ENCODE peak calls at places on chromosomes 6 and 20, in nine cellular contexts. W, N, O, X, T, L, J, B and V are unnamed samples. For H3K4me1, the result is how much of the 10 kb centered on the place peaks cover.

GRCh38 chr6:81265106-81265505 is 487.4 kb downstream of the TENT5A start:
- DNase-seq in W (no peak), N (no peak), O (peak), X (no peak), T (no peak), L (no peak), J (no peak), B (peak), V (no peak)

GRCh38 chr6:18099501-18099900 is 23.0 kb downstream of the NHLRC1 start:
- DNase-seq in W (no peak), N (no peak), O (no peak), X (no peak), T (no peak), L (no peak), J (no peak), B (no peak), V (no peak)

GRCh38 chr6:163338671-163339405 is 75.7 kb upstream of the QKI start:
- DNase-seq in W (no peak), N (peak), O (peak), X (no peak), T (no peak), L (peak), J (no peak), B (no peak), V (no peak)

GRCh38 chr6:167303660-167304625 is 12.8 kb downstream of the UNC93A start:
- DNase-seq in W (no peak), N (no peak), O (no peak), X (no peak), T (no peak), L (no peak), J (no peak), B (no peak), V (no peak)

GRCh38 chr6:128784266-128784665 is 98.7 kb upstream of the LAMA2 start:
- DNase-seq in W (no peak), N (no peak), O (no peak), X (no peak), T (no peak), L (no peak), J (no peak), B (no peak), V (no peak)

GRCh38 chr6:107977283-107977682 is 19.3 kb upstream of the SEC63 start:
- DNase-seq in W (peak), N (peak), O (peak), X (no peak), T (peak), L (peak), J (peak), B (peak), V (no peak)

GRCh38 chr20:48042628-48043027 is 257.3 kb upstream of the SULF2 start:
- DNase-seq in W (no peak), N (no peak), O (no peak), X (no peak), T (no peak), L (no peak), J (no peak), B (no peak), V (no peak)

GRCh38 chr6:149888659-149889058 is 9.3 kb downstream of the RAET1E start:
- DNase-seq in W (no peak), N (no peak), O (peak), X (no peak), T (no peak), L (no peak), J (no peak), B (no peak), V (no peak)

GRCh38 chr6:36977470-36977941 is 8.5 kb downstream of the MTCH1 start:
- DNase-seq in W (peak), N (peak), O (peak), X (no peak), T (no peak), L (peak), J (no peak), B (no peak), V (no peak)

GRCh38 chr6:104253236-104253635 is 606.5 kb downstream of the HACE1 start:
- DNase-seq in W (no peak), N (no peak), O (no peak), X (no peak), T (no peak), L (no peak), J (peak), B (no peak), V (no peak)

GRCh38 chr6:34531580-34532201 is 24.4 kb downstream of the SPDEF start:
- DNase-seq in W (peak), N (peak), O (no peak), X (peak), T (no peak), L (peak), J (no peak), B (no peak), V (no peak)

GRCh38 chr6:47714802-47715201 is 16.4 kb downstream of the ADGRF4 start:
- DNase-seq in W (no peak), N (no peak), O (no peak), X (no peak), T (no peak), L (no peak), J (no peak), B (no peak), V (no peak)

GRCh38 chr6:27177454-27178000 is 70.0 kb upstream of the PRSS16 start:
- DNase-seq in W (peak), N (peak), O (peak), X (peak), T (peak), L (peak), J (peak), B (peak), V (peak)

GRCh38 chr6:54419885-54420284 is 111.6 kb downstream of the TINAG start:
- DNase-seq in W (no peak), N (no peak), O (peak), X (no peak), T (no peak), L (no peak), J (peak), B (peak), V (no peak)

GRCh38 chr6:136792945-136793289 is 640 bp upstream of the MAP3K5 start:
- DNase-seq in W (peak), N (peak), O (peak), X (peak), T (peak), L (peak), J (peak), B (peak), V (peak)

GRCh38 chr6:110813813-110814487 is 1.3 kb downstream of the CDK19 start:
- DNase-seq in W (peak), N (peak), O (no peak), X (no peak), T (peak), L (peak), J (peak), B (peak), V (no peak)

GRCh38 chr20:34473262-34473883 is 42.8 kb upstream of the DYNLRB1 start:
- DNase-seq in W (peak), N (peak), O (peak), X (peak), T (peak), L (peak), J (peak), B (peak), V (peak)

GRCh38 chr20:48129319-48129973 is 344.2 kb upstream of the SULF2 start:
- DNase-seq in W (no peak), N (peak), O (no peak), X (no peak), T (no peak), L (peak), J (no peak), B (no peak), V (no peak)

GRCh38 chr6:1481326-1481725 is 92.0 kb downstream of the FOXF2 start:
- DNase-seq in W (no peak), N (no peak), O (peak), X (peak), T (no peak), L (no peak), J (peak), B (no peak), V (no peak)

GRCh38 chr6:87848616-87849015 is 146.6 kb upstream of the AKIRIN2 start:
- DNase-seq in W (no peak), N (no peak), O (no peak), X (no peak), T (no peak), L (no peak), J (peak), B (peak), V (no peak)

GRCh38 chr6:149852180-149852579 is 12.0 kb downstream of the LRP11 start:
- DNase-seq in W (peak), N (no peak), O (peak), X (no peak), T (no peak), L (no peak), J (peak), B (no peak), V (no peak)

GRCh38 chr6:36616888-36617521 is 22.8 kb downstream of the SRSF3 start:
- DNase-seq in W (no peak), N (no peak), O (peak), X (peak), T (peak), L (no peak), J (peak), B (no peak), V (peak)

GRCh38 chr20:49283176-49283702 is 5.4 kb upstream of the ZNFX1 start:
- DNase-seq in W (peak), N (no peak), O (no peak), X (no peak), T (no peak), L (no peak), J (no peak), B (no peak), V (no peak)

GRCh38 chr6:168154263-168154917 is 75.4 kb upstream of the FRMD1 start:
- DNase-seq in W (no peak), N (no peak), O (no peak), X (no peak), T (no peak), L (no peak), J (no peak), B (no peak), V (no peak)

GRCh38 chr20:40632346-40632976 is 56.6 kb downstream of the MAFB start:
- DNase-seq in W (no peak), N (no peak), O (no peak), X (no peak), T (no peak), L (no peak), J (no peak), B (no peak), V (no peak)

GRCh38 chr20:31394900-31395299 is 4.5 kb upstream of the DEFB119 start:
- DNase-seq in W (no peak), N (no peak), O (no peak), X (no peak), T (no peak), L (no peak), J (no peak), B (no peak), V (no peak)

GRCh38 chr6:112464901-112465661 is 118.0 kb downstream of the RFPL4B start:
- DNase-seq in W (no peak), N (no peak), O (no peak), X (no peak), T (no peak), L (no peak), J (no peak), B (no peak), V (no peak)

GRCh38 chr6:30844118-30844535 is 40.2 kb upstream of the DDR1 start:
- DNase-seq in W (no peak), N (peak), O (peak), X (no peak), T (no peak), L (peak), J (no peak), B (peak), V (no peak)

GRCh38 chr20:45154183-45154582 is 20.5 kb upstream of the PI3 start:
- DNase-seq in W (peak), N (no peak), O (peak), X (no peak), T (no peak), L (peak), J (no peak), B (no peak), V (no peak)

GRCh38 chr6:102402635-102403329 is 1009.3 kb downstream of the GRIK2 start:
- DNase-seq in W (no peak), N (no peak), O (no peak), X (no peak), T (no peak), L (no peak), J (no peak), B (no peak), V (peak)

GRCh38 chr6:156825475-156825874 is 48.3 kb downstream of the ARID1B start:
- DNase-seq in W (no peak), N (no peak), O (no peak), X (no peak), T (no peak), L (no peak), J (no peak), B (no peak), V (no peak)

GRCh38 chr6:137764464-137764863 is 102.6 kb upstream of the TNFAIP3 start:
- DNase-seq in W (no peak), N (no peak), O (peak), X (no peak), T (no peak), L (no peak), J (peak), B (no peak), V (no peak)

GRCh38 chr20:37267684-37268313 is 6.2 kb upstream of the GHRH start:
- DNase-seq in W (peak), N (peak), O (no peak), X (no peak), T (no peak), L (peak), J (no peak), B (no peak), V (no peak)

GRCh38 chr6:85936916-85937315 is 294.2 kb upstream of the SYNCRIP start:
- DNase-seq in W (no peak), N (no peak), O (no peak), X (no peak), T (no peak), L (no peak), J (no peak), B (no peak), V (no peak)

GRCh38 chr6:18432180-18432579 is 45.0 kb downstream of the RNF144B start:
- DNase-seq in W (no peak), N (no peak), O (peak), X (no peak), T (no peak), L (no peak), J (peak), B (no peak), V (no peak)

DNA sequence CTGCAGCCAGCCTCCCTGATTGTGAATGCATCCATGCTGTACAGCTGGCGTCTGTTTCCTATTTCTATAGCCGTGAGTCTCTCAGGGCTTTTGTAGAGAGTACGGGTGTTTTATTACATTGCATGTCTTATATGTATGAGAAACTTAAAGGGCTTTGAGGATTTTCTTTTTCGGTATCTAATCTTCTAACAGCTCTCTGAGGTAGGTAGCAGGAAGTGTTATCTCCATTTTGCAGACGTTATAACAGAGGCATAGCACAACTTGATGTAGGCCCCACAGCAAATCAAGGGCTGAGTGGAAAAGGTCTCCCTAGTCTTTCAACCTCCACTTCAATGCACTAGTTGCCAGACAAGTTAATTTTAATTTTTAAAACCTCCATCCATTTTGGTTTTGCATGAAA is 272.8 kb downstream of the PRL start:
- DNase-seq in W (no peak), N (no peak), O (no peak), X (no peak), T (peak), L (no peak), J (no peak), B (no peak), V (no peak)
- H3K4me1 ChIP-seq in W (under half), N (under half), O (under half), X (under half), T (under half), L (under half), J (under half), B (under half), V (under half)

DNA sequence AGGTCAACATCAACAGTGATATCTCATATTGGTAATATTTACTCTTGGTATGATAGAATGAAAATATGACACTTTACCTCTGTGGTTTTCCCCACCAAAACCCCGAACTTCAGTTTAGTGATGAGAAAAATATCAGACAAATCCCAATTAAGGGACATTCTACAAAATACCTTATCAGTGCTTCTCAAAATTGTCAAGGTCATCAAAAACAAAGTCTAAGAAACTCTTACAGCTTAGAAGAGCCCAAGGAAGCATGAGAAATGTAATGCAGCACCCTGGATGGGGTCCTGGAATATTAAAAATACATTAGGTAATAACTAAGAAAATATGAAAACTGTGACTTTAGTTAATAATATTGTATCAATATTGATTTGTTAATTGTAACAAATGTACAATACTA is 148.3 kb upstream of the TFAP2D start:
- DNase-seq in W (no peak), N (no peak), O (no peak), X (no peak), T (no peak), L (no peak), J (no peak), B (no peak), V (no peak)
- TF ChIP-seq EZH2phosphoT487 in W (no peak), N (no peak), O (no peak), X (no peak), T (no peak), L (no peak), J (no peak), B (no peak), V (no peak)

DNA sequence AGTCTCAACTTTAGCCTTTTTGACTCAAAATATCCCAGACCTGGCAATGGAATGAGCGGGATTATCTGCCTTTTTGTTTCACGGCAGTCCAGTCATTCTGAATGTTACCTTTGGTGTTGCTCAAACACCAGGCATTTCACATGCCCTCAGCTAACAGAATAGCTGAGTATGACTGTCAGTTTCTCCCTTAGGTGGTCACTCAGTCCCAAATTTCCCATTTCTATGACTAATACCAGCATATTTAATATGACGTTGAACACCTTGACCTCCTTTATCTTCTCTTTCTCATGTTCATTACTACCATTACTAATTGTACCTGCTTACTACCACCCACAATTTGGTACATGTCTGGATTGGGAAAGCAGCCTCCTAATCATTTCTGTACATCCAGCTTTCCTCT is 65.2 kb downstream of the EDN1 start:
- DNase-seq in W (no peak), N (no peak), O (no peak), X (no peak), T (no peak), L (no peak), J (no peak), B (no peak), V (no peak)
- H3K4me1 ChIP-seq in W (half or more), N (under half), O (under half), X (under half), T (under half), L (under half), J (under half), B (under half), V (under half)

DNA sequence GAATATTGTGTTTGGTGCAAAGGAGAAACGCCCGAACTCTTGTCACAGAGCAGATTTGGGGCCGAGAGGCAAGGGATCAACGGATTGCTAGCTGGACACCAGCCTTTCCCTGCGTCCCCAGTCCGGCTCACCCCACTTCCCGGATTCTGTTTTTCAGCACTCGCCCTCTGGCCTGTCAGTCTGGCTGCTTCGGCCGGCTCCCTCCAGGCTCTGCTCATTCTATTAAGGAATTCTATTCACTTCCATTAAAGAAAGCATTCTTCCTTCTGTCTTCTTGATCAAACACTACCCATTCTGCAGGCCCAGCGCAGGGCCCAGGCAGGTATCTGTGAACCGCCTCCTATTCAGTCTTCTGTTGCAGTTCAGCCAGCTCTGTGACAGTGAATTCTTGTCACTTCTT is 91.7 kb downstream of the RNF182 start:
- DNase-seq in W (no peak), N (peak), O (no peak), X (no peak), T (no peak), L (peak), J (no peak), B (no peak), V (no peak)
- TF ChIP-seq EZH2phosphoT487 in W (no peak), N (no peak), O (no peak), X (no peak), T (no peak), L (no peak), J (no peak), B (no peak), V (no peak)

DNA sequence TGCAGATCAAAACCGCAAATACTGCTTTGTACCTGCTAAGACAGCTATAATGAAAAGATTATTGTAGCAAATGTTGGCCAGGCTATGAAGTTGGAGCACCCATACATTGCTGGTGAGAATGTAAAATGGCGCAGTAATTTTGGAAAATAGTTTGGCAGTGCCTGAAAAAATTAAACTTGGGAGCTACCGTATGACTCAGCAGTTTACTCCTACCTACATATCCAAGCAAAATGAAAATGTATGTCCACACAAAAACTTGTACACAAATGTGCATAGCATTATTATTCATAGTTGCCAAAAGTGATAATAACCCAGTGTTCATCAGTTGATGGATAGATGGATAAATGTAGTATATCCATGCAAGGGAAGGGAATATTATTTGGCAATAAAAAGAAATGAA is 13.3 kb downstream of the DSTN start:
- DNase-seq in W (no peak), N (no peak), O (no peak), X (no peak), T (no peak), L (no peak), J (no peak), B (no peak), V (no peak)
- H3K4me1 ChIP-seq in W (under half), N (under half), O (under half), X (under half), T (under half), L (under half), J (under half), B (under half), V (under half)

GRCh38 chr20:18428490-18429173 is 38.2 kb downstream of the DZANK1 start:
- DNase-seq in W (no peak), N (no peak), O (no peak), X (no peak), T (no peak), L (no peak), J (peak), B (peak), V (no peak)
- TF ChIP-seq EZH2phosphoT487 in W (no peak), N (no peak), O (no peak), X (no peak), T (no peak), L (no peak), J (no peak), B (no peak), V (no peak)